ENCODE peak calls at places on chromosomes 4 and X, in six cellular contexts. K is right lobe of liver, D is cardiac muscle cell, L is AG04450, R is GM13977, S is esophagus squamous epithelium. A is an unnamed sample.
A peak's percentile ranks its signal among the peaks of the same experiment; 100 is the strongest.

GRCh38 chrX:110569506-110569905 is 210.9 kb downstream of the RTL9 start:
- DNase-seq in K (no peak), D (no peak), L (no peak), R (no peak), S (no peak), A (no peak)

GRCh38 chr4:173261052-173261451 is 73.1 kb downstream of the HMGB2 start:
- DNase-seq in K (no peak), D (no peak), L (no peak), R (no peak), S (no peak), A (no peak)

GRCh38 chr4:6362896-6363295 is 93.2 kb downstream of the WFS1 start:
- DNase-seq in K (peak; percentile 51), D (peak; percentile 55), L (no peak), R (peak; percentile 49), S (no peak), A (no peak)

GRCh38 chrX:6990552-6991193 is 156.8 kb upstream of the STS start:
- DNase-seq in K (no peak), D (no peak), L (no peak), R (no peak), S (no peak), A (no peak)

GRCh38 chrX:123731258-123731986 is 1.4 kb downstream of the THOC2 start:
- DNase-seq in K (no peak), D (peak; percentile 54), L (no peak), R (peak; percentile 17), S (no peak), A (no peak)

GRCh38 chr4:53748328-53748772 is 157.1 kb upstream of the LNX1 start:
- DNase-seq in K (no peak), D (no peak), L (no peak), R (peak; percentile 55), S (peak; percentile 5), A (no peak)

GRCh38 chr4:4415107-4415805 is 28.4 kb downstream of the NSG1 start:
- DNase-seq in K (no peak), D (no peak), L (no peak), R (no peak), S (no peak), A (no peak)

GRCh38 chr4:55793479-55793878 is 26.1 kb upstream of the EXOC1L start:
- DNase-seq in K (peak; percentile 52), D (no peak), L (no peak), R (no peak), S (no peak), A (no peak)

GRCh38 chr4:107153228-107153627 is 117.1 kb upstream of the DKK2 start:
- DNase-seq in K (no peak), D (peak; percentile 34), L (no peak), R (no peak), S (no peak), A (no peak)

GRCh38 chrX:136168929-136169735 is 21.8 kb downstream of the FHL1 start:
- DNase-seq in K (no peak), D (peak; percentile 83), L (peak; percentile 90), R (no peak), S (no peak), A (no peak)

DNA sequence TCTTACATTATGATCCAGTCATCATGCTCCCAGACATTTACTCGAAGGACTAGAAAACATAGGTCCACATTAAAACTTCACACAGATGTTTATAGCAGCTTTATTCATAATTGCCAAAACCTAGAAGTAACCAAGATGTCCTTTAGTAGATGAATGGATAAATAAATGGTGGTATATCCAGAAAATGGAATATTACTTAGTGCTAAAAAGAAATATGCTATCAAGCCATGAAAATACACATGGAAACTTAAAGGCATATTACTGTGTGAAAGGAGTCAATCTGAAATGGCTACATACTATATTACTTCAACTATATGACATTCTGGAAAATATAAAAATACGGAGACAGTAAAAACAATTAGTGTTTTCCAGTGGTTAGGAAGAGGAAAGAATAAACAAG is 1039.1 kb upstream of the INTU start:
- DNase-seq in K (no peak), D (no peak), L (no peak), R (no peak), S (no peak), A (no peak)
- TF ChIP-seq CTCF in K (no peak), D (no peak), L (no peak), R (no peak), S (no peak), A (no peak)

DNA sequence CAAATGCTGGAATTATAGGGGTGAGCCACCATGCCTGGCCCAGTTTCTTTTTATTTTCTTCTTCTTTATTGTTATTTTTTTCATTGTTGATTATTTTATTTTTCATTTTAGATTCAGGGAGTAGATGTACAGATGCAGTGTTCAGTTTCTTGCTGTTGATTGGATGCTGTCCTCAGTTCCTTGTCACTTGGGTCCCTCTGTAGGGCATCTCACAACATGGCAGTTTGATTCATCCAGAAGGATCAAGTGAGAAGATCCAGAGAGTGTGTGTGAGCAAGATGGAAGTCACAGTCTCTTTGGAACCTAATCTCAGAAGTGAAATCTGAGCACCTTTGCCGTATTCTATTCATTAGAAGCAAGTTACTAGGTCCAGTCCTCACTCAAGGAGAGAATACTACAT is 20.9 kb downstream of the HMGB3 start:
- DNase-seq in K (no peak), D (no peak), L (no peak), R (no peak), S (no peak), A (no peak)
- TF ChIP-seq CTCF in K (peak; percentile 12), D (no peak), L (no peak), R (peak; percentile 16), S (no peak), A (no peak)

GRCh38 chrX:54439967-54440871 is at the start of gene TSR2:
- DNase-seq in K (peak; percentile 86), D (peak; percentile 90), L (peak; percentile 65), R (peak; percentile 74), S (peak; percentile 7), A (peak; percentile 52)
- TF ChIP-seq CTCF in K (peak; percentile 33), D (peak; percentile 40), L (peak; percentile 31), R (no peak), S (no peak), A (no peak)

GRCh38 chrX:19517965-19518364 is 2.7 kb upstream of the MAP3K15 start:
- DNase-seq in K (no peak), D (no peak), L (no peak), R (no peak), S (no peak), A (no peak)

GRCh38 chrX:19512961-19513360 is 2.3 kb downstream of the MAP3K15 start:
- DNase-seq in K (no peak), D (no peak), L (no peak), R (no peak), S (no peak), A (no peak)

GRCh38 chrX:19513383-19513782 is 1.9 kb downstream of the MAP3K15 start:
- DNase-seq in K (no peak), D (no peak), L (peak; percentile 7), R (peak; percentile 24), S (no peak), A (no peak)

GRCh38 chrX:19514791-19515614 is at the start of gene MAP3K15:
- DNase-seq in K (peak; percentile 60), D (peak; percentile 8), L (no peak), R (peak; percentile 52), S (no peak), A (no peak)

GRCh38 chrX:19515615-19516105 is 352 bp upstream of the MAP3K15 start:
- DNase-seq in K (no peak), D (no peak), L (no peak), R (no peak), S (no peak), A (no peak)
- TF ChIP-seq CTCF in K (no peak), D (no peak), L (no peak), R (peak; percentile 34), S (no peak), A (no peak)

DNA sequence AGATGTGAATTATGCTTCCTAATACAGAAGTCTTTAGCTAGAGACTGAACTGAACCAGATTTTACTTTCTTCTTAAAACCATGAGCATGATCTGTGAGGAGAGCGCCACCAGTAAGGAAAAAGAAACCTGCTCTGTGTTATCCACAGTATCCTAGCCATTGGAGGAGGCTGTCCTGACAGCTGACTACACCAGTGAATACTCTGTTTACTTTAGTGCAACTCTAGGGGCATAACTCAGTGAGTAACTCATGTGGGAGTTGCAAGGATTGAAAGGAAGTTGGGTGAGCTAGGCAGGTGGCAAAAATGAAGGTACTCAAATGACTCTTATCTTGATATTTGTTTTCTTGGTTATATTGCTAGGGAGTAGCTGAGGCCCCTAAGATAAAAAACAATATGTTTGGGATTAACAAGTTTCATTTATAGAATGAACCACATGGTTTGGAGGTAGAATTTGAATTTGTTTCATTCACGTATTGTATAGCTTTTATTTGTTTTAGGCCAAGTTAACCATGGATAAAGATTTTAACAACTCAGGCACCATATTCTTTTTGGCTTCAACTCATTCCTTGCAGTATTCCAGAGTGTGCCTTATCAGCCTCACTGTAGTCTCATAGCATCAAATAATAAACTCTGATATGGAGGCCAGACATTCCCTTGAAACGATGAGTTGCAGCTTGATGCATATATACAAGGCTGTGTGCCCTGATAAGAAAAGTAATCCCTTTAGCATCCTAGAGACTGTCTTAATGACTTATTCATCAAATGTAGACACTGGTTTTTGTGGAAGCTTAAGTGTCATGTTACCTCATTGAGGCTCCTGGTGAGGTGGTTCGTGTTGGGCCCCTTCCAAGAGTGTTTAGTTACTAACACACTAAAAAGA is 2.5 kb downstream of the BMP3 start:
- DNase-seq in K (no peak), D (no peak), L (no peak), R (no peak), S (no peak), A (no peak)
- TF ChIP-seq CTCF in K (no peak), D (no peak), L (no peak), R (no peak), S (no peak), A (no peak)

DNA sequence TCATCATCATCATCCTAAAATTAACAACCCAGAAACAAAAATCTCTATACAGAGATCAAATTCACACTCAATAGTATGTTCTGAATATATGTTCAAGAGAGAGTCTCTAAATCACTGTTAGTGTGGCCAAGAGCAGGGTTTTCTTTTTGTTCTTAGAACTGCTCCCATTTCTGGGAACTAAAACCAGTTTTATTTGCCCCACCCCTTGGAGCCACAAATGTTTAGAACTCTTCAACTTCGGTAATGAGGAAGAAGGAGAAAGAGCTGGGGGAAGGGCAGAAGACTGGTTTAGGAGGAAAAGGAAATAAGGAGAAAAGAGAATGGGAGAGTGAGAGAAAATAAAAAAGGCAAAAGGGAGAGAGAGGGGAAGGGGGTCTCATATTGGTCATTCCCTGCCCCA is 32.3 kb downstream of the CYBB start:
- DNase-seq in K (no peak), D (no peak), L (no peak), R (no peak), S (no peak), A (no peak)
- TF ChIP-seq CTCF in K (no peak), D (no peak), L (no peak), R (no peak), S (no peak), A (no peak)